ENCODE peak calls at places on chromosomes 13 and 19, in nine cellular contexts. U is fibroblast of the aortic adventitia, N is fibroblast of pulmonary artery, H is adrenal gland, G is astrocyte of the spinal cord, R is glutamatergic neuron, I is omental fat pad, Q is IMR-90, P is pancreas. W is an unnamed sample.

GRCh38 chr13:30551194-30551593 is 66.5 kb upstream of the USPL1 start:
- DNase-seq in U (peak), N (peak), H (peak), G (peak), R (no peak), I (no peak), Q (peak), P (no peak), W (peak)

GRCh38 chr13:53783466-53783865 is 754.9 kb downstream of the OLFM4 start:
- DNase-seq in U (no peak), N (no peak), H (no peak), G (no peak), R (peak), I (no peak), Q (no peak), P (no peak), W (no peak)

GRCh38 chr13:91145806-91146205 is 201.7 kb upstream of the MIR17HG start:
- DNase-seq in U (no peak), N (no peak), H (no peak), G (no peak), R (no peak), I (no peak), Q (no peak), P (no peak), W (no peak)

GRCh38 chr19:30450101-30450500 is 77.9 kb downstream of the ZNF536 start:
- DNase-seq in U (no peak), N (peak), H (peak), G (peak), R (peak), I (no peak), Q (no peak), P (peak), W (no peak)

GRCh38 chr19:35063940-35064818 is 22.7 kb downstream of the HPN start:
- DNase-seq in U (peak), N (peak), H (peak), G (peak), R (no peak), I (no peak), Q (peak), P (no peak), W (peak)

GRCh38 chr13:114009590-114010400 is 35.9 kb upstream of the C13orf46 start:
- DNase-seq in U (no peak), N (no peak), H (no peak), G (no peak), R (peak), I (no peak), Q (no peak), P (no peak), W (no peak)

GRCh38 chr13:27432180-27432579 is 7.8 kb downstream of the GTF3A start:
- DNase-seq in U (no peak), N (no peak), H (no peak), G (no peak), R (no peak), I (no peak), Q (no peak), P (no peak), W (no peak)

GRCh38 chr13:113845055-113845454 is 18.8 kb downstream of the GAS6 start:
- DNase-seq in U (no peak), N (no peak), H (no peak), G (no peak), R (no peak), I (no peak), Q (no peak), P (no peak), W (no peak)

GRCh38 chr13:29428310-29428991 is 167.0 kb downstream of the SLC7A1 start:
- DNase-seq in U (no peak), N (no peak), H (no peak), G (no peak), R (peak), I (no peak), Q (no peak), P (no peak), W (peak)

GRCh38 chr19:32676186-32676894 is 692 bp downstream of the RGS9BP start:
- DNase-seq in U (no peak), N (no peak), H (peak), G (no peak), R (peak), I (no peak), Q (no peak), P (peak), W (no peak)

GRCh38 chr19:3338541-3339181 is 27.7 kb upstream of the NFIC start:
- DNase-seq in U (no peak), N (no peak), H (peak), G (no peak), R (no peak), I (no peak), Q (no peak), P (peak), W (no peak)

GRCh38 chr19:43450545-43450997 is 14.8 kb downstream of the LYPD3 start:
- DNase-seq in U (peak), N (peak), H (no peak), G (peak), R (no peak), I (no peak), Q (peak), P (no peak), W (no peak)

GRCh38 chr13:84400711-84401110 is 518.4 kb upstream of the SLITRK1 start:
- DNase-seq in U (peak), N (peak), H (no peak), G (peak), R (no peak), I (no peak), Q (peak), P (no peak), W (no peak)

GRCh38 chr13:28059214-28059613 is 41.2 kb downstream of the FLT3 start:
- DNase-seq in U (peak), N (peak), H (peak), G (no peak), R (peak), I (no peak), Q (peak), P (peak), W (peak)

GRCh38 chr13:34076319-34076718 is 258.4 kb downstream of the RFC3 start:
- DNase-seq in U (peak), N (no peak), H (no peak), G (peak), R (no peak), I (no peak), Q (no peak), P (no peak), W (no peak)

GRCh38 chr13:59088716-59089115 is 1075.0 kb downstream of the DIAPH3 start:
- DNase-seq in U (peak), N (peak), H (no peak), G (peak), R (no peak), I (no peak), Q (peak), P (no peak), W (peak)

GRCh38 chr19:45231891-45232290 is 13.3 kb downstream of the EXOC3L2 start:
- DNase-seq in U (no peak), N (no peak), H (no peak), G (no peak), R (no peak), I (no peak), Q (no peak), P (no peak), W (no peak)

GRCh38 chr19:3667037-3667638 is 33.1 kb downstream of the PIP5K1C start:
- DNase-seq in U (no peak), N (no peak), H (no peak), G (no peak), R (no peak), I (no peak), Q (no peak), P (no peak), W (no peak)

GRCh38 chr19:8366121-8366581 is 2.2 kb downstream of the ANGPTL4 start:
- DNase-seq in U (no peak), N (no peak), H (no peak), G (no peak), R (no peak), I (no peak), Q (no peak), P (no peak), W (no peak)

GRCh38 chr19:8366961-8367326 is 3.0 kb downstream of the ANGPTL4 start:
- DNase-seq in U (peak), N (peak), H (no peak), G (no peak), R (no peak), I (peak), Q (no peak), P (no peak), W (peak)

GRCh38 chr19:8361921-8362793 is 1.8 kb upstream of the ANGPTL4 start:
- DNase-seq in U (peak), N (peak), H (peak), G (peak), R (no peak), I (peak), Q (peak), P (peak), W (peak)

GRCh38 chr19:8367327-8368001 is 3.5 kb downstream of the ANGPTL4 start:
- DNase-seq in U (peak), N (peak), H (peak), G (peak), R (peak), I (peak), Q (peak), P (peak), W (peak)

GRCh38 chr19:8363803-8364771 is at the start of gene ANGPTL4:
- DNase-seq in U (peak), N (peak), H (peak), G (peak), R (peak), I (peak), Q (peak), P (no peak), W (peak)
- TF ChIP-seq CTCF in U (peak), N (peak), H (peak), G (peak), R (no peak), I (no peak), Q (peak), P (no peak), W (peak)

GRCh38 chr13:66689628-66690027 is 540.5 kb downstream of the PCDH9 start:
- DNase-seq in U (peak), N (peak), H (no peak), G (peak), R (no peak), I (no peak), Q (peak), P (no peak), W (peak)
- TF ChIP-seq CTCF in U (peak), N (peak), H (no peak), G (peak), R (no peak), I (no peak), Q (peak), P (no peak), W (no peak)

GRCh38 chr19:17334414-17335409 is at the start of gene ANO8:
- DNase-seq in U (peak), N (peak), H (peak), G (peak), R (peak), I (peak), Q (peak), P (peak), W (peak)
- TF ChIP-seq CTCF in U (no peak), N (no peak), H (no peak), G (no peak), R (no peak), I (no peak), Q (no peak), P (no peak), W (no peak)

GRCh38 chr19:57633832-57634131 is 814 bp downstream of the ZNF211 start:
- DNase-seq in U (no peak), N (no peak), H (peak), G (no peak), R (no peak), I (no peak), Q (no peak), P (no peak), W (no peak)

GRCh38 chr19:57637379-57637778 is 4.4 kb downstream of the ZNF211 start:
- DNase-seq in U (no peak), N (no peak), H (no peak), G (no peak), R (no peak), I (no peak), Q (no peak), P (no peak), W (no peak)

DNA sequence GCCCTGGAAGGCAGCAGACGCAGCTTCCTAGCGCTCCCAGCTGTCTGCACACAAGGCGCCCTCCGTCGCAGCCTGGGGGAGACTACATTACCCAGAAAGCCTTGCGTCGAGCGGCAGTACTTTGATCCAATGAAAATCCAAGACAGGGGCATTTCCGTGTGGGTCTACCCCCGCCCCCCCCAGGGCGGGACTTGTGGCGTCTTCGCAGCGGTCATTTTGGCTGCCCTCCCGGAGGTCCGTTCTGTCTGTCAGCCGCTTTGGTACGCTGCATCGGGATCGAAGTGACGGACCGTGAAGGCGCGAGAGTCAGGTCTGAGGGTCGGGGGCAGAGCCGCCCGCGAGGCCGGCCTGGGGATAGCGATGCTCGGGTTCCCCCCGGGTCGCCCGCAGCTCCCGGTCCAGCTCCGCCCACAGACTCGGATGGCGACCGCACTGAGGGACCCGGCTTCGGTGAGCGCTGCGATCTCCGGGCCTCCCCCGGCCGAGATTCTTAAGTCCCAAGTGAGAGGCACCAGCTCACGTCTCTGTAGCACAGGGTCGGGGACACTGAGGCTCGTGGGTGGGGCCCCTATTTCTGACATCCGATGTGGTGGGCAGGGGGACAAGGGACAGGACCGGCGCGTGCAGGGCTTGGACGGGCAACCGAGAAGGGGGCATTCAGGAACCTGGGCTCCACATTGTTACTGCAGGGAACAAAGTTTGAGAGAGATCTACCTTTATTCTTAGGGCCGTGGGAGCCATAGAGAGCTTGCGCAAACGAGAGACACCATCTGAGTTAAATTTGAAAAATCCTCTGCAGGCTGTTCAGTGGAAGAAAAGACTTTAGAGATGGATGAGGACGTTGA is at the start of gene ZNF211:
- DNase-seq in U (peak), N (peak), H (peak), G (peak), R (peak), I (peak), Q (peak), P (peak), W (peak)
- TF ChIP-seq CTCF in U (no peak), N (no peak), H (no peak), G (no peak), R (no peak), I (no peak), Q (peak), P (no peak), W (no peak)

DNA sequence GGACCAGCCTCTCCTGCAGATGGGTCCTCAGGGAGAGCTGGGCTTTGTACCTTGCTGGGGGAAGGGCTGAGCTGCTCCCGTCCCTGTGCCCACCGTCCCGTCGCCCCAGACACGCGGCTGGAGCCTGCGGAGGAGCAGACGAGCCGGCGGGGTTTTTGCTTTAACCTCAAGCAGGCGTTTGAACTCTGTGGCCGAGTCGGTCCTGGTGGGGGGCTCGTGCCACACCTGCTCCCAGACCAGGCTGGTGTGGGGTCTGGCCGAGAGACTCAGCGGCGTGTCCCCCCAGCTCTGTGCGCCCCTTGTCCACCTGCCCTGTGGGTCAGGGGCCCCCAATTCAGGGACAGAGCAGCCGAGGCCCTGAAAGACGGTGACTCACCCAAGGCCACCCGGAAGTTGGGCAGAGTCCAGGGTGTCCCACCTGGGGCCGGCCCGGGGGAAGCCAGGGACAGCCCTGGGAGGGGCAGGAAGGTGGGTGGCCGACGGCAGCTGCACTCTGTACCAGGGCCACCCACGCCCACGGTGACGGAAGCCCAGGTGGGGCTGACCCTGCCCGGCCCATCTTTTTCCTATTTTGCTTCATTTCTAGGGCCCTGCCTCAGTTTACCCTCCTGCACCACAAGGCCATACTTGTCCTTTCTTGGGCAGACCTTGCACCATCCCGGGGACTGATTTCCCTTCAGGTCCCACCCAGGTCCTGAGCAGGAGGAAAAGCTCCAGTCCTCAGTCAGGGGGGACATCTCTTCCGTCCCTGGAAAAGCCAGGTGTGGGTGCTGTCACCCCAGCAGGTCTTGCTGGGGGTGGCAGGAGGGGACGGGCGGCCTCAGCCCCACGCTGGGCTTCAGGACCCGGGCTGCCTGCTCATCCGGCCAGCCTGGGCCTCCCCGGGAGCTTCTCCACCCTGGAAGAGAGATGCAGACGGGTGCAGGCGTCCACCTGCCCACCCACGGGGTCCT is 5.3 kb downstream of the EFNA2 start:
- DNase-seq in U (no peak), N (no peak), H (no peak), G (no peak), R (no peak), I (no peak), Q (no peak), P (no peak), W (no peak)
- TF ChIP-seq CTCF in U (no peak), N (no peak), H (no peak), G (no peak), R (no peak), I (no peak), Q (no peak), P (no peak), W (no peak)

GRCh38 chr19:12867120-12868099 is 13.8 kb downstream of the DNASE2 start:
- DNase-seq in U (peak), N (peak), H (peak), G (peak), R (peak), I (no peak), Q (peak), P (peak), W (peak)

GRCh38 chr19:12865746-12866415 is 15.4 kb downstream of the DNASE2 start:
- DNase-seq in U (no peak), N (no peak), H (no peak), G (no peak), R (no peak), I (no peak), Q (no peak), P (no peak), W (no peak)

GRCh38 chr19:12866416-12867119 is 14.7 kb downstream of the DNASE2 start:
- DNase-seq in U (no peak), N (no peak), H (peak), G (no peak), R (no peak), I (no peak), Q (no peak), P (no peak), W (no peak)

GRCh38 chr19:12871681-12872080 is 9.6 kb downstream of the DNASE2 start:
- DNase-seq in U (no peak), N (no peak), H (no peak), G (no peak), R (no peak), I (no peak), Q (no peak), P (no peak), W (no peak)

DNA sequence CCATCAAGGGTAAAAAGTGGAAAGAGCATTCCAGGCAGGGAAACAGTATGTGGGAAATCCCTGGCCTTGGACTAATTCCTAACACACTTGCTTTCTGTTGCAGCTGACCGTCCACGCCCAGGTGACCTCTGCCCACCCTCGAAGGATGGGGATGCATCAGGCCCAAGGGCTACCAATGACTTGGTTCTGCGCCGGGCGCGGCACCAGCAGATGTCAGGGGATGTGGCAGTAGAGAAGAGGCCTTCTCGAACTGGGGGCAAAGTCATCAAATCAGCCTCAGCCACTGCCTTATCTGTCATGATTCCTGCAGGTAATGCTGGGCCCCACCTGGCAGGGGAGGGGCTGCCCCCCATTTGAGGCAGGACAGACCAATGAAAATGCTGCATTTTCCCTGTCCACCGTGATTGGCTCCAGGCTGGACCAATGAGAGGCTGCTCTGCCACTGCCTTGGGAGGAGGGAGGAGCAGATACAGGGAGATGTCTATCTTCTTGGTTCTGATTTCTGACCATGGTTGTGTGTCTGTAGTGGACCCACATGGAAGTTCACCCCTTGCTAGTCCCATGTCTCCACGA is 12.6 kb downstream of the DNASE2 start:
- DNase-seq in U (no peak), N (no peak), H (no peak), G (no peak), R (no peak), I (no peak), Q (no peak), P (no peak), W (no peak)
- TF ChIP-seq CTCF in U (no peak), N (no peak), H (no peak), G (no peak), R (no peak), I (no peak), Q (no peak), P (no peak), W (no peak)

DNA sequence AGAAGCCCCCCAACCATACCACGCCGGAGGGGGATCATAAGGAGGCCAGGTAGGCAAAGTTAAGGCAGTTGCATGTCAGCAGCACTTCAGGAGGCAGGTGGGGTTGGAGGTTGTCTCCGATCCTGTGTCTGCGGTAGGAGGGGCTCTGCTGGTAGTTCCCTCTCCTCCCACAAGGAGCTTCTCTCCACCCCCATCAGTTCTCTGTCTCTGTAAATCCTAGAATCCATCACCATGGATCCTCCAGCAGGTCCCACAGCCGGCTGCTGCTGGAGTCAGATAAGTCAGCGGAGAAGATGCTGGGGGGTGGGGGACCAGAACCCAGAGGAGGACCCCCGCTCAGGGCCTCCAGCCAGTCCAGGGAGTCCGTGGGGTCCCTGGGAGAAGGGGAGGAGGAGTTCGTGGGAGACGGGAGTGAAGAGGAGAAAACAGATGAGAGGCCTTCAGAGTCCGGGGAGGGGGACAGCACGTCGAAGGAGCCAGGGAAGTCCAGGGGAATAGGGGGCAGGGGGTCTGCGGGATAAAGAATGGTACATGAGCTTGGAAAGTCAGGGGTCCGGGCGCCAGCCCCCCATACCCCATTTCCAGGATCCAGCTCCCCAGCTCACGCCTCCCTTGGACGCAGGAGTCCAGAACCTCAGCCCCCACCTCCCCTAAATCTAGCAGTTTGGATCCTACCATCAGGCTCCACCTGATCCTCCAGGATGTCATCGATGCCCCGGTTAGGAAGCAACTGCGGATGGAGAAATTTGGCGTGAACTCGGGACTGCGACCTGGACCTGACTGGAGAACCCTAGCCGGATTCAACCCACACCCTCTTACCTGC is 6.3 kb downstream of the MAMSTR start:
- DNase-seq in U (no peak), N (no peak), H (no peak), G (no peak), R (peak), I (no peak), Q (peak), P (no peak), W (no peak)
- TF ChIP-seq CTCF in U (peak), N (peak), H (peak), G (peak), R (peak), I (no peak), Q (peak), P (no peak), W (peak)

GRCh38 chr13:68927387-68928026 is 1180.1 kb upstream of the ATXN8OS start:
- DNase-seq in U (no peak), N (no peak), H (peak), G (peak), R (peak), I (no peak), Q (no peak), P (no peak), W (no peak)
- TF ChIP-seq CTCF in U (no peak), N (no peak), H (peak), G (peak), R (peak), I (no peak), Q (no peak), P (no peak), W (no peak)